ENCODE peak calls at places on chromosomes 11 and 22, in four cellular contexts. A is naive B cell; H is renal cortical epithelial cell; B is central memory CD4-positive, alpha-beta T cell. S is an unnamed sample.

GRCh38 chr22:37509026-37509886 is 10.0 kb downstream of the CARD10 start:
- DNase-seq in A (no peak), H (no peak), B (no peak), S (no peak)

GRCh38 chr11:3803726-3804510 is 4.4 kb upstream of the PGAP2 start:
- DNase-seq in A (no peak), H (peak; percentile 77), B (no peak), S (peak; percentile 87)

GRCh38 chr11:124123587-124123986 is 8.3 kb downstream of the VWA5A start:
- DNase-seq in A (no peak), H (no peak), B (no peak), S (no peak)

GRCh38 chr11:10742460-10743208 is 8.4 kb upstream of the CTR9 start:
- DNase-seq in A (no peak), H (peak; percentile 15), B (peak; percentile 30), S (peak; percentile 87)

GRCh38 chr11:73141031-73141308 is 1.1 kb downstream of the FCHSD2 start:
- DNase-seq in A (no peak), H (no peak), B (peak; percentile 3), S (peak; percentile 58)

GRCh38 chr22:48719978-48720661 is 1107.6 kb downstream of the BRD1 start:
- DNase-seq in A (no peak), H (no peak), B (no peak), S (no peak)

GRCh38 chr11:112103446-112103845 is 16.8 kb downstream of the SDHD start:
- DNase-seq in A (no peak), H (no peak), B (no peak), S (no peak)

GRCh38 chr11:30876228-30876627 is 290.1 kb upstream of the MPPED2 start:
- DNase-seq in A (no peak), H (no peak), B (no peak), S (no peak)

GRCh38 chr22:41308544-41308947 is 7.2 kb downstream of the ZC3H7B start:
- DNase-seq in A (no peak), H (peak; percentile 35), B (no peak), S (peak; percentile 53)

GRCh38 chr11:129881570-129882170 is 13.7 kb downstream of the NFRKB start:
- DNase-seq in A (no peak), H (peak; percentile 4), B (peak; percentile 21), S (peak; percentile 56)

GRCh38 chr22:50247748-50248147 is 2.9 kb upstream of the TUBGCP6 start:
- DNase-seq in A (no peak), H (no peak), B (peak; percentile 58), S (peak; percentile 48)